ENCODE peak calls at places on chromosomes 12 and 14, in four cellular contexts. One of them, this sample, is unnamed. For H3K4me1, the result is how much of the 10 kb centered on the place peaks cover.

GRCh38 chr12:85504164-85504563 is 224.1 kb downstream of the ALX1 start:
- DNase-seq in Peyer's patch: no peak
- DNase-seq in naive thymus-derived CD4-positive, alpha-beta T cell: no peak
- DNase-seq in PC-3: no peak
- DNase-seq in this sample: no peak

GRCh38 chr12:121724930-121725329 is 12.4 kb downstream of the TMEM120B start:
- DNase-seq in Peyer's patch: no peak
- DNase-seq in naive thymus-derived CD4-positive, alpha-beta T cell: no peak
- DNase-seq in PC-3: no peak
- DNase-seq in this sample: no peak

GRCh38 chr12:33771889-33772288 is 250.4 kb upstream of the ALG10 start:
- DNase-seq in Peyer's patch: no peak
- DNase-seq in naive thymus-derived CD4-positive, alpha-beta T cell: no peak
- DNase-seq in PC-3: no peak
- DNase-seq in this sample: no peak

GRCh38 chr14:96863327-96863985 is 66.3 kb downstream of the VRK1 start:
- DNase-seq in Peyer's patch: no peak
- DNase-seq in naive thymus-derived CD4-positive, alpha-beta T cell: no peak
- DNase-seq in PC-3: no peak
- DNase-seq in this sample: no peak

GRCh38 chr14:60686865-60687264 is 37.3 kb downstream of the SIX4 start:
- DNase-seq in Peyer's patch: no peak
- DNase-seq in naive thymus-derived CD4-positive, alpha-beta T cell: no peak
- DNase-seq in PC-3: no peak
- DNase-seq in this sample: no peak

GRCh38 chr12:54561164-54561563 is 11.8 kb downstream of the PDE1B start:
- DNase-seq in Peyer's patch: peak
- DNase-seq in naive thymus-derived CD4-positive, alpha-beta T cell: no peak
- DNase-seq in PC-3: no peak
- DNase-seq in this sample: peak

GRCh38 chr12:77133566-77133965 is 68.2 kb upstream of the E2F7 start:
- DNase-seq in Peyer's patch: no peak
- DNase-seq in naive thymus-derived CD4-positive, alpha-beta T cell: no peak
- DNase-seq in PC-3: peak
- DNase-seq in this sample: no peak

GRCh38 chr12:107514887-107515445 is 170.6 kb upstream of the PWP1 start:
- DNase-seq in Peyer's patch: no peak
- DNase-seq in naive thymus-derived CD4-positive, alpha-beta T cell: no peak
- DNase-seq in PC-3: peak
- DNase-seq in this sample: no peak

GRCh38 chr12:6957741-6958608 is 6.8 kb downstream of the PTPN6 start:
- DNase-seq in Peyer's patch: no peak
- DNase-seq in naive thymus-derived CD4-positive, alpha-beta T cell: no peak
- DNase-seq in PC-3: no peak
- DNase-seq in this sample: no peak

GRCh38 chr12:1644523-1645438 is 15.8 kb downstream of the WNT5B start:
- DNase-seq in Peyer's patch: peak
- DNase-seq in naive thymus-derived CD4-positive, alpha-beta T cell: no peak
- DNase-seq in PC-3: no peak
- DNase-seq in this sample: peak

GRCh38 chr12:2057041-2057792 is 4.4 kb downstream of the CACNA1C start:
- DNase-seq in Peyer's patch: peak
- DNase-seq in naive thymus-derived CD4-positive, alpha-beta T cell: no peak
- DNase-seq in PC-3: peak
- DNase-seq in this sample: peak

GRCh38 chr14:106788534-106788933 is 1262.2 kb downstream of the TMEM121 start:
- DNase-seq in Peyer's patch: no peak
- DNase-seq in naive thymus-derived CD4-positive, alpha-beta T cell: no peak
- DNase-seq in PC-3: no peak
- DNase-seq in this sample: no peak

GRCh38 chr12:124538194-124539082 is 29.0 kb downstream of the NCOR2 start:
- DNase-seq in Peyer's patch: peak
- DNase-seq in naive thymus-derived CD4-positive, alpha-beta T cell: no peak
- DNase-seq in PC-3: no peak
- DNase-seq in this sample: no peak

GRCh38 chr12:111798182-111798581 is 31.4 kb downstream of the ALDH2 start:
- DNase-seq in Peyer's patch: no peak
- DNase-seq in naive thymus-derived CD4-positive, alpha-beta T cell: no peak
- DNase-seq in PC-3: no peak
- DNase-seq in this sample: no peak

GRCh38 chr12:12367096-12367998 is 10.5 kb downstream of the BORCS5 start:
- DNase-seq in Peyer's patch: no peak
- DNase-seq in naive thymus-derived CD4-positive, alpha-beta T cell: no peak
- DNase-seq in PC-3: no peak
- DNase-seq in this sample: no peak

GRCh38 chr12:104578453-104578852 is 121.7 kb downstream of the CHST11 start:
- DNase-seq in Peyer's patch: no peak
- DNase-seq in naive thymus-derived CD4-positive, alpha-beta T cell: no peak
- DNase-seq in PC-3: peak
- DNase-seq in this sample: no peak

GRCh38 chr14:31854508-31855075 is 222.5 kb upstream of the ARHGAP5 start:
- DNase-seq in Peyer's patch: no peak
- DNase-seq in naive thymus-derived CD4-positive, alpha-beta T cell: no peak
- DNase-seq in PC-3: no peak
- DNase-seq in this sample: no peak

GRCh38 chr12:95723693-95724384 is 66.7 kb downstream of the NTN4 start:
- DNase-seq in Peyer's patch: no peak
- DNase-seq in naive thymus-derived CD4-positive, alpha-beta T cell: no peak
- DNase-seq in PC-3: no peak
- DNase-seq in this sample: no peak

GRCh38 chr12:52059582-52060497 is 8.6 kb downstream of the NR4A1 start:
- DNase-seq in Peyer's patch: no peak
- DNase-seq in naive thymus-derived CD4-positive, alpha-beta T cell: no peak
- DNase-seq in PC-3: no peak
- DNase-seq in this sample: no peak

GRCh38 chr14:36944307-36945010 is 227.9 kb downstream of the SLC25A21 start:
- DNase-seq in Peyer's patch: no peak
- DNase-seq in naive thymus-derived CD4-positive, alpha-beta T cell: no peak
- DNase-seq in PC-3: peak
- DNase-seq in this sample: no peak

GRCh38 chr14:69711065-69711464 is 55.9 kb upstream of the SRSF5 start:
- DNase-seq in Peyer's patch: peak
- DNase-seq in naive thymus-derived CD4-positive, alpha-beta T cell: no peak
- DNase-seq in PC-3: no peak
- DNase-seq in this sample: peak

GRCh38 chr12:127162307-127162706 is 1104.7 kb upstream of the TMEM132C start:
- DNase-seq in Peyer's patch: no peak
- DNase-seq in naive thymus-derived CD4-positive, alpha-beta T cell: no peak
- DNase-seq in PC-3: no peak
- DNase-seq in this sample: no peak

GRCh38 chr12:67352682-67353081 is 83.5 kb downstream of the CAND1 start:
- DNase-seq in Peyer's patch: no peak
- DNase-seq in naive thymus-derived CD4-positive, alpha-beta T cell: no peak
- DNase-seq in PC-3: peak
- DNase-seq in this sample: no peak

GRCh38 chr12:33562401-33562800 is 122.8 kb upstream of the SYT10 start:
- DNase-seq in Peyer's patch: no peak
- DNase-seq in naive thymus-derived CD4-positive, alpha-beta T cell: no peak
- DNase-seq in PC-3: no peak
- DNase-seq in this sample: no peak

GRCh38 chr14:96039633-96040311 is 610 bp downstream of the C14orf132 start:
- DNase-seq in Peyer's patch: no peak
- DNase-seq in naive thymus-derived CD4-positive, alpha-beta T cell: no peak
- DNase-seq in PC-3: no peak
- DNase-seq in this sample: no peak

GRCh38 chr14:78170203-78170602 is at the start of gene NRXN3:
- DNase-seq in Peyer's patch: no peak
- DNase-seq in naive thymus-derived CD4-positive, alpha-beta T cell: no peak
- DNase-seq in PC-3: no peak
- DNase-seq in this sample: no peak

GRCh38 chr14:105918496-105919262 is 392.3 kb downstream of the TMEM121 start:
- DNase-seq in Peyer's patch: no peak
- DNase-seq in naive thymus-derived CD4-positive, alpha-beta T cell: no peak
- DNase-seq in PC-3: no peak
- DNase-seq in this sample: peak

GRCh38 chr12:118061876-118062791 is 1.2 kb upstream of the WSB2 start:
- DNase-seq in Peyer's patch: peak
- DNase-seq in naive thymus-derived CD4-positive, alpha-beta T cell: no peak
- DNase-seq in PC-3: peak
- DNase-seq in this sample: peak

GRCh38 chr12:112782921-112783320 is 8.6 kb upstream of the RPH3A start:
- DNase-seq in Peyer's patch: no peak
- DNase-seq in naive thymus-derived CD4-positive, alpha-beta T cell: no peak
- DNase-seq in PC-3: no peak
- DNase-seq in this sample: no peak

GRCh38 chr12:62123721-62124203 is 136.4 kb upstream of the USP15 start:
- DNase-seq in Peyer's patch: no peak
- DNase-seq in naive thymus-derived CD4-positive, alpha-beta T cell: peak
- DNase-seq in PC-3: peak
- DNase-seq in this sample: no peak

GRCh38 chr12:41206298-41206697 is 18.2 kb downstream of the PDZRN4 start:
- DNase-seq in Peyer's patch: no peak
- DNase-seq in naive thymus-derived CD4-positive, alpha-beta T cell: no peak
- DNase-seq in PC-3: no peak
- DNase-seq in this sample: no peak
- H3K4me1 ChIP-seq in Peyer's patch: under half
- H3K4me1 ChIP-seq in naive thymus-derived CD4-positive, alpha-beta T cell: under half
- H3K4me1 ChIP-seq in PC-3: under half
- H3K4me1 ChIP-seq in this sample: under half

GRCh38 chr12:27179399-27180214 is 64.5 kb upstream of the STK38L start:
- DNase-seq in Peyer's patch: no peak
- DNase-seq in naive thymus-derived CD4-positive, alpha-beta T cell: peak
- DNase-seq in PC-3: peak
- DNase-seq in this sample: no peak
- H3K4me1 ChIP-seq in Peyer's patch: under half
- H3K4me1 ChIP-seq in naive thymus-derived CD4-positive, alpha-beta T cell: under half
- H3K4me1 ChIP-seq in PC-3: half or more
- H3K4me1 ChIP-seq in this sample: under half

GRCh38 chr12:100798799-100799198 is 4.2 kb downstream of the ANO4 start:
- DNase-seq in Peyer's patch: no peak
- DNase-seq in naive thymus-derived CD4-positive, alpha-beta T cell: no peak
- DNase-seq in PC-3: no peak
- DNase-seq in this sample: no peak
- H3K4me1 ChIP-seq in Peyer's patch: under half
- H3K4me1 ChIP-seq in naive thymus-derived CD4-positive, alpha-beta T cell: under half
- H3K4me1 ChIP-seq in PC-3: under half
- H3K4me1 ChIP-seq in this sample: under half

GRCh38 chr12:64125913-64126312 is 96.2 kb downstream of the KICS2 start:
- DNase-seq in Peyer's patch: no peak
- DNase-seq in naive thymus-derived CD4-positive, alpha-beta T cell: no peak
- DNase-seq in PC-3: no peak
- DNase-seq in this sample: no peak
- H3K4me1 ChIP-seq in Peyer's patch: under half
- H3K4me1 ChIP-seq in naive thymus-derived CD4-positive, alpha-beta T cell: under half
- H3K4me1 ChIP-seq in PC-3: under half
- H3K4me1 ChIP-seq in this sample: under half

GRCh38 chr14:55125403-55125802 is 3.6 kb upstream of the LGALS3 start:
- DNase-seq in Peyer's patch: peak
- DNase-seq in naive thymus-derived CD4-positive, alpha-beta T cell: no peak
- DNase-seq in PC-3: peak
- DNase-seq in this sample: no peak
- H3K4me1 ChIP-seq in Peyer's patch: under half
- H3K4me1 ChIP-seq in naive thymus-derived CD4-positive, alpha-beta T cell: under half
- H3K4me1 ChIP-seq in PC-3: half or more
- H3K4me1 ChIP-seq in this sample: under half

GRCh38 chr14:75429562-75429961 is 1.7 kb downstream of the JDP2 start:
- DNase-seq in Peyer's patch: no peak
- DNase-seq in naive thymus-derived CD4-positive, alpha-beta T cell: no peak
- DNase-seq in PC-3: no peak
- DNase-seq in this sample: no peak
- H3K4me1 ChIP-seq in Peyer's patch: under half
- H3K4me1 ChIP-seq in naive thymus-derived CD4-positive, alpha-beta T cell: under half
- H3K4me1 ChIP-seq in PC-3: under half
- H3K4me1 ChIP-seq in this sample: half or more